ENCODE peak calls at places on chromosome 15, in seven cellular contexts. L is sigmoid colon, J is suprapubic skin, Z is GM23338, Y is breast epithelium, F is stomach, Q is GM12891. E is an unnamed sample.

GRCh38 chr15:43025150-43025549 is 80.7 kb downstream of the UBR1 start:
- DNase-seq in L (no peak), J (no peak), Z (no peak), Y (no peak), F (no peak), Q (no peak), E (no peak)

GRCh38 chr15:73941044-73941443 is 14.8 kb downstream of the LOXL1 start:
- DNase-seq in L (no peak), J (no peak), Z (no peak), Y (no peak), F (no peak), Q (no peak), E (no peak)

GRCh38 chr15:78951841-78952238 is 7.0 kb upstream of the CTSH start:
- DNase-seq in L (no peak), J (no peak), Z (no peak), Y (no peak), F (peak), Q (no peak), E (no peak)

GRCh38 chr15:43185161-43186002 is at the start of gene CCNDBP1:
- DNase-seq in L (peak), J (peak), Z (peak), Y (peak), F (peak), Q (peak), E (peak)

GRCh38 chr15:78207110-78207458 is 27.3 kb downstream of the ACSBG1 start:
- DNase-seq in L (no peak), J (peak), Z (no peak), Y (peak), F (peak), Q (no peak), E (no peak)

GRCh38 chr15:56047354-56047753 is 53.9 kb upstream of the NEDD4 start:
- DNase-seq in L (no peak), J (no peak), Z (no peak), Y (no peak), F (no peak), Q (no peak), E (no peak)

GRCh38 chr15:51737538-51738305 is at the start of gene LYSMD2:
- DNase-seq in L (peak), J (peak), Z (peak), Y (peak), F (peak), Q (peak), E (peak)

GRCh38 chr15:81091889-81092558 is 42.0 kb upstream of the CFAP161 start:
- DNase-seq in L (no peak), J (no peak), Z (no peak), Y (no peak), F (no peak), Q (no peak), E (no peak)

GRCh38 chr15:48466825-48467224 is 135.6 kb downstream of the DUT start:
- DNase-seq in L (no peak), J (no peak), Z (no peak), Y (no peak), F (no peak), Q (no peak), E (no peak)

GRCh38 chr15:52085289-52085688 is 27.3 kb downstream of the BCL2L10 start:
- DNase-seq in L (no peak), J (no peak), Z (no peak), Y (no peak), F (no peak), Q (no peak), E (no peak)

GRCh38 chr15:79952329-79952728 is 18.7 kb downstream of the BCL2A1 start:
- DNase-seq in L (no peak), J (no peak), Z (no peak), Y (no peak), F (no peak), Q (no peak), E (no peak)

GRCh38 chr15:25793354-25794050 is 69.6 kb downstream of the ATP10A start:
- DNase-seq in L (peak), J (no peak), Z (no peak), Y (no peak), F (peak), Q (peak), E (no peak)

GRCh38 chr15:60605879-60606304 is 127.0 kb upstream of the ICE2 start:
- DNase-seq in L (no peak), J (no peak), Z (no peak), Y (no peak), F (no peak), Q (no peak), E (no peak)

GRCh38 chr15:70856884-70857546 is 3.1 kb upstream of the LARP6 start:
- DNase-seq in L (peak), J (peak), Z (no peak), Y (peak), F (peak), Q (no peak), E (no peak)

GRCh38 chr15:99911824-99912223 is 178.6 kb upstream of the LYSMD4 start:
- DNase-seq in L (no peak), J (no peak), Z (no peak), Y (no peak), F (no peak), Q (no peak), E (no peak)

GRCh38 chr15:33021806-33022389 is 172.6 kb downstream of the FMN1 start:
- DNase-seq in L (no peak), J (no peak), Z (peak), Y (no peak), F (no peak), Q (peak), E (no peak)
- TF ChIP-seq POLR2AphosphoS5 in L (no peak), J (no peak), Z (no peak), Y (no peak), F (no peak), Q (no peak), E (no peak)

GRCh38 chr15:64905119-64905831 is 6.4 kb upstream of the ANKDD1A start:
- DNase-seq in L (peak), J (peak), Z (peak), Y (no peak), F (peak), Q (peak), E (peak)
- TF ChIP-seq POLR2AphosphoS5 in L (no peak), J (no peak), Z (peak), Y (no peak), F (no peak), Q (no peak), E (peak)

DNA sequence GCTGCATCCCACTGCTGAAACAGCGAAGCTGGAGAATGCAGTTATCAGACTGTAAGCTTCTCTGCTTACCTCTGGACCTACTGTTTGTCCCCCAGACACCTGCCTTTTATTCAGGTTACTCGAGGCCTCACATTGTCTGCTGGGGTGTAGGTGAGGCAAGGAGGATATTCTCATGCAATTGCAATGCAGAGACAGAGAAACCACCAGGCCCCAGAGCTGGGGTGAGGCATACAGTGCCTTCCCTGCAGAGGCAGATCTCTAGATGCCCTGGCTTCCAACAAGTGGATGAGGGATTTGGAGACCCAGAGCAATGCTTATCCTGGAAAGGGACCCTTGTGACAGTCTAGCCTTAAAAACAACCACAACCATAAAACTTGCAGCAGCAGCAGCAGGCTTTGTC is 263.4 kb upstream of the ST8SIA2 start:
- DNase-seq in L (no peak), J (no peak), Z (peak), Y (no peak), F (no peak), Q (no peak), E (no peak)
- TF ChIP-seq POLR2AphosphoS5 in L (no peak), J (no peak), Z (no peak), Y (no peak), F (no peak), Q (no peak), E (no peak)

DNA sequence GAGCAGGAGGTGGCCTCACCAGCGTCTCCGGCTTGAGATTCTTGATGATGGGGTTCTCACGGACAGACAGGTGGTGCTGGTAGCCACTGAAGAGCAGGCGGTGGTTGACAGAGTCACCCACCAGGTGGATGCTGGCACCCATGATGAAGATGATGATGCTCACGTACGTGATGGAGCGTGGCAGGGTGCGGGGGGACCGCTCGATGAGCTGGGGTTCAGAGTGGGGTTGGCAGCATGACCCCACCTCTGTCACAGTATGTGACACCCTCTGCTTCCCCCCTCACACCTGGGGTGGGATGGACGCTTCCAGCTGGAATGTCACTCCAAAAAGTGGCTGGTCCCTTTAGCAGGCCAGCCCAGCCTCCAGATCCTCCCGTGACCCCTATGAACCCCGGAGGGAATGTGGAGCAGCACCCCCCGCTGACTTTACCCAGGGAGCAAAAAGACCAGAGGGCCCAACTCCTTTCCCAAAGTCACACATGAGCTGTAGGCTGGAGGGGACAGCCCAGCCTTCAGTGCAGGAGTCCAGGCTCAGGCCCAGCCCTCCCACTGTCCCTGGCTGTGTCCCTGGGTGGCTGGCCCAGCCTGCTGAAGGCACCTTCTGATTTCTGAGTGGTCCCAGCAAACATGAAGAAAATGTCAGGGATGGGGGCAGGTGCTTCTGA is 6.7 kb upstream of the CALML4 start:
- DNase-seq in L (peak), J (peak), Z (no peak), Y (no peak), F (no peak), Q (no peak), E (peak)
- TF ChIP-seq POLR2AphosphoS5 in L (no peak), J (no peak), Z (no peak), Y (no peak), F (no peak), Q (no peak), E (no peak)

DNA sequence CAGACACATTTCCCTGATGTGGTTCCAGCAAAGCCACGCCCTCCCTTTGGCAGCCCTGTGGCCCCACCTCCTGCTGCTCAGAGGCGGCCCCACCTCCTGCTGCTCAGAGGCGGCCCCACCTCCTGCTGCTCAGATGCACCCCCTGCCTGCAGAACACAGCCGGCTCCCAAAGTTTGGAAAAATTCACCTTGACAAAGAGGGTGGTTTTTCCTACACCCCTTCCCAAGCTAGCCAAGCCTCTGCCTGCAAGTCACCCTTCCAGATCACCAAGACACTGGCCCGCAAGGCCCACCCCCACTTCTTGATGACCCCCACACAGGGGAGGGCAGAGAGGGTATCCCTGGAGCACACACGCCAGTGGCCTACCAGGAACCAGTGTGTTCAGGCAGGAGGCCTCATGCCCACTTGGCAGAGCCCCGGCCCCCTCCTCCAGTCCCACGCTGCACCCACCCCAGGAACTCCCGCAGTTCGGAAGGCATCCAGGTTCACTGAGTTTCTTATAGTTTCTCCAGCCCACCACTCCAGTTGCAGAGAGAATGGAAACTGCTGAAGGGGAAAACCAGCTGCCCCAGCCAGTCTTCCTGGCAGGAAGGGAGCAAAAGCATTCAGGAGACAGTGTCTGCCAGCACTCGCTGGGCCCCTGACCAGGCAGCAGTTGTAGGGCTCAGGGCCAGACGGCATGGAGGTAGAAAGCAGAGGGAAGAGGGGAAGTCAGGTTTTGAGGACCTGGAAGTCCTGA is 2.3 kb upstream of the HAPLN3 start:
- DNase-seq in L (peak), J (peak), Z (peak), Y (peak), F (peak), Q (no peak), E (peak)
- TF ChIP-seq POLR2AphosphoS5 in L (no peak), J (no peak), Z (peak), Y (no peak), F (no peak), Q (no peak), E (no peak)

E was measured in upper lobe of left lung.